ENCODE peak calls at places on chromosomes 6 and 20, in seven cellular contexts. V is aorta; Y is IMR-90; D is right cardiac atrium; K is CD8-positive, alpha-beta T cell; L is MM.1S; O is effector memory CD4-positive, alpha-beta T cell. H is an unnamed sample. For H3K9me3, the result is how much of the 10 kb centered on the place peaks cover.

GRCh38 chr6:145093226-145093625 is 642.1 kb downstream of the EPM2A start:
- DNase-seq in V (no peak), D (no peak), Y (no peak), L (no peak), O (no peak), K (no peak), H (no peak)

GRCh38 chr6:154590770-154591169 is 80.3 kb upstream of the CNKSR3 start:
- DNase-seq in L (no peak), D (no peak), K (no peak), Y (no peak), O (no peak), V (no peak), H (no peak)

GRCh38 chr6:10555625-10556309 is 34.6 kb downstream of the GCNT2 start:
- DNase-seq in O (no peak), K (no peak), D (peak), Y (peak), L (no peak), V (peak), H (no peak)

GRCh38 chr6:138833819-138834539 is 38.1 kb downstream of the ECT2L start:
- DNase-seq in D (peak), O (no peak), V (no peak), L (no peak), Y (no peak), K (no peak), H (no peak)

GRCh38 chr6:52009736-52010135 is 77.7 kb downstream of the PKHD1 start:
- DNase-seq in Y (no peak), K (no peak), V (no peak), D (no peak), O (no peak), L (no peak), H (no peak)

GRCh38 chr6:160457843-160458242 is 109.7 kb downstream of the SLC22A3 start:
- DNase-seq in V (no peak), K (no peak), L (no peak), O (no peak), D (no peak), Y (no peak), H (no peak)

GRCh38 chr6:140931581-140931980 is 1201.1 kb upstream of the GJE1 start:
- DNase-seq in O (no peak), D (no peak), Y (no peak), L (no peak), K (no peak), V (no peak), H (no peak)

GRCh38 chr6:55469829-55470438 is 109.1 kb downstream of the HMGCLL1 start:
- DNase-seq in Y (no peak), O (no peak), D (no peak), L (peak), V (no peak), K (no peak), H (no peak)

GRCh38 chr6:29028821-29029220 is 16.2 kb downstream of the OR2W1 start:
- DNase-seq in D (no peak), V (no peak), Y (no peak), K (no peak), O (no peak), L (no peak), H (no peak)

GRCh38 chr6:29021434-29021833 is 16.3 kb upstream of the ZNF311 start:
- DNase-seq in K (no peak), O (no peak), L (no peak), V (no peak), D (no peak), Y (no peak), H (no peak)

GRCh38 chr6:29025927-29026585 is 18.9 kb downstream of the OR2W1 start:
- DNase-seq in O (no peak), K (no peak), Y (no peak), L (no peak), V (no peak), D (no peak), H (no peak)
- H3K9me3 ChIP-seq in O (under half), K (under half), Y (under half), L (under half), V (under half), D (under half), H (under half)

GRCh38 chr6:27188885-27189418 is 58.5 kb upstream of the PRSS16 start:
- DNase-seq in O (peak), Y (peak), L (peak), K (peak), D (peak), V (no peak), H (peak)

GRCh38 chr6:27178860-27179259 is 68.6 kb upstream of the PRSS16 start:
- DNase-seq in L (no peak), Y (no peak), K (no peak), V (no peak), D (no peak), O (no peak), H (no peak)

GRCh38 chr6:27188206-27188884 is 59.2 kb upstream of the PRSS16 start:
- DNase-seq in K (peak), D (peak), V (peak), O (no peak), L (peak), Y (peak), H (no peak)

GRCh38 chr6:27178001-27178730 is 69.3 kb upstream of the PRSS16 start:
- DNase-seq in O (peak), Y (peak), K (no peak), D (peak), L (peak), V (no peak), H (peak)

DNA sequence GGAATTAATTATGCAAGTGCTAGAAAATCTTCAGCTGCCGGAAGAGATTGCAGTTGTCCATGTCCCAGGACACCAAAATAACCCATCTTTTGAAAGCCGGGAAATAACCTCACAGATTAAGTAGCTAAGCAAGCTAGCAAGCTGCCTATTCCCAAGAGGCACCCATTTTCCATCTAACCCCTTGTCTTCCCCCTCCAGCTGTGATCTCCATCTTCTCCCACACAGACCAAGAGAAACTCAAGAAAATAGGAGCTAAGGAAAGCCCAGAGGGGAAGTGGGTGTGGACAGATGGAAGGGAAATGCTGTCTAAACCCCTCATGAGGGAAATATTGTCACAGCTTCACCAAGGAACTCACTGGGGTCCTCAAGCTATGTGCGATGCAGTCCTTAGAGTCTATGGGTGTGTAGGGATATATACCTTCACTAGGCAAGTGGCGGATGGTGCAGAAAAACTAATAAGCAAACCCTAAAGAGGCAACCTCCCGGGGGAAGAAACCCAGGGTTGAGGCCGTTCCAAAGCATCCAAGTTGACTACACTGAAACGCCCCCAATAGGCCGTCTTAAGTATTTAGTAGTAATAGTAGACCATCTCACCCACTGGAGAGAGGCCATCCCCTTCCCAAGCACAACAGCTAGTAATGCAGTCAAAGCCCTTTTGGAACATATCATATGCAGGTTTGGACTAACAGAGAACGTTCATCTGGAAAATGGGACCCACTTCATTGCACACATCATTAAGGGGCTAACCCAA is 64.2 kb upstream of the PRSS16 start:
- DNase-seq in K (no peak), O (no peak), V (no peak), Y (no peak), D (no peak), L (no peak), H (no peak)
- H3K9me3 ChIP-seq in K (under half), O (under half), V (under half), Y (under half), D (under half), L (under half), H (under half)

GRCh38 chr20:25848222-25848621 is 151.6 kb upstream of the ZNF337 start:
- DNase-seq in K (no peak), Y (no peak), D (peak), O (no peak), V (peak), L (no peak), H (no peak)
- H3K9me3 ChIP-seq in K (under half), Y (under half), D (under half), O (under half), V (under half), L (under half), H (under half)

DNA sequence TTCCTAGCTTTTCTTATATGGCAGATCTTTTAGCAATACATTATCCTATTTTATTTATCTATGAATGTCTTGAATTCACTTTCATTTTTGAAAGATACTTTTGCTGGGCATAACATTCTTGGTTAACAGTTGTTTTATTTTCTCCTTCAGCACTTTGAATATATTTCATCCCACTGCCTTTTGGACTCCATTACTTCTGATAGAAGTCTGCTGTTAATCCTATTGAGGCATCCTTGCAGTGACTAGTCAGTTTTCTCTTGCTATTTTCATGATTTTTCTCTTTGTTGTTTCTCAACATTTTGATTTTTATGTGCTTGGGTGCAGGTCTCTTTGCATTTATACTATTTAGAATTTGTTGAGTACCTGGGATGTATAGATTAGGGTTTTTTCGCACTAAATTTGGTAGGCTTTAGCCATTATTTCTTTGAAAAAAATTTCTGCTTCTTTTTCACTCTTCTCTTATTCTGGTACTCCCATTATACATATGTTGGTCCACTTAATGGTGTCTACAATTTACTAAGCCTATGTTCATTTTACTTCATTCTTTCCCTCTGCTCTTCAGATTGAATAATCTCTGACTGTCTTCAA is 53.2 kb downstream of the PHACTR3 start:
- DNase-seq in L (no peak), O (no peak), K (no peak), Y (no peak), V (no peak), D (no peak), H (no peak)
- H3K9me3 ChIP-seq in L (under half), O (under half), K (under half), Y (under half), V (under half), D (under half), H (under half)

GRCh38 chr20:49288784-49289696 is 11.2 kb upstream of the ZNFX1 start:
- DNase-seq in L (no peak), D (no peak), Y (no peak), V (no peak), K (no peak), O (no peak), H (no peak)

GRCh38 chr20:49288250-49288751 is 10.4 kb upstream of the ZNFX1 start:
- DNase-seq in O (no peak), D (no peak), Y (no peak), V (no peak), K (no peak), L (no peak), H (no peak)

GRCh38 chr20:49286689-49287551 is 9.1 kb upstream of the ZNFX1 start:
- DNase-seq in V (no peak), O (no peak), Y (peak), D (no peak), K (no peak), L (no peak), H (no peak)

GRCh38 chr20:49285813-49286494 is 8.1 kb upstream of the ZNFX1 start:
- DNase-seq in V (no peak), O (no peak), D (no peak), K (no peak), L (no peak), Y (no peak), H (no peak)

DNA sequence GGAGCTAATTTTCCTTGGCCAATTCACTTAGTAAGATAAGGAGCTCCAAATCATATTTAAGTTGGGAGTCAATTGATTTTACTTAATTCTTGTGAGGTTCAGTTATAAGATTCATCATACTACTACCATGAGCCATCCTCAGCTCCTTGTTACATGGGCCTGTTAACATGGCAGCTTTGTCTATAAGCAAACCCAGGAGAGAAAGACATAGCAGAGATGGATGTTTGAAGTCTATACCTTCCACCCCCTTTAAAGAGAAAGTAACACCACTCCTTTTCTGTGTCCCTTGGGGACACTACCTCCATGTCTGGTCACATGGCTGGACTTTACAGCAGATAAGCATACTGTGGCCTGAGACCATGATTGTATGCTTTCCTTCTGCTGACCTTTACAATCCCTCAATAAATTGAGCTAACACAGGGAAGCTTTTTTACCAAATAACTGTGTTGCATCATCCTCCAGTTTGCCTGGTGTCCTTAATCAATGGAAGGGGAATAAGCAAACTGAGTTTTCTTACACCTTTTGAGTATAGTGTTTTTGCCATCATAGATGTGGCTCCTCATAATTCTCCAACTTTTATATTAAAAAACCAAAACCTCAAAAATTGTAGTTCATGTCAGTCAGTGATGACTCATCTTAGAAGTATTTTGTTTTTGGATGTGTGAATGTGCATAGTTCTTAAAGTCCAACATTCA is 9.8 kb upstream of the ZNFX1 start:
- DNase-seq in Y (peak), V (no peak), K (no peak), L (no peak), D (no peak), O (no peak), H (no peak)
- H3K9me3 ChIP-seq in Y (under half), V (under half), K (under half), L (under half), D (under half), O (under half), H (half or more)

DNA sequence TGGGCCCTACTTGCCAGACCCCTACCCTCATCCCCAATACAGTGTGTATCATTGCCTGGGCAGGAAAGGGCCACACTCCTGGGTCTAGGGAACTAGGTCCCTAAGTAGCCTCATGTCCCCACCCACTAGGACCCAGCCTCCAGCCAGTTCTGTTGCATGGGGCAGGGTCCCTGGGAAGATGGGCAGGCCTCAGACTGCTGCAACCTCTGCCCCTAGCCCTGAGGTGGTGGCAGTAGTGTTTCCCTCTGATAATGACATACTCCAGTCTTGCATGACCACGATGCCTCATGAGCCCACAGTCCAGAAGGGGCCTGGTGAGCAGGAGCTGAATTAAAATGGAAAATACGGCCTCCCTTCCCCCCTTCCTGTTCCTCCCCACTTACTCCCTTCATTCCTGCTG is 35.9 kb upstream of the SCRT2 start:
- DNase-seq in Y (no peak), L (no peak), O (no peak), D (no peak), V (peak), K (no peak), H (no peak)
- H3K9me3 ChIP-seq in Y (under half), L (under half), O (under half), D (under half), V (under half), K (under half), H (under half)

DNA sequence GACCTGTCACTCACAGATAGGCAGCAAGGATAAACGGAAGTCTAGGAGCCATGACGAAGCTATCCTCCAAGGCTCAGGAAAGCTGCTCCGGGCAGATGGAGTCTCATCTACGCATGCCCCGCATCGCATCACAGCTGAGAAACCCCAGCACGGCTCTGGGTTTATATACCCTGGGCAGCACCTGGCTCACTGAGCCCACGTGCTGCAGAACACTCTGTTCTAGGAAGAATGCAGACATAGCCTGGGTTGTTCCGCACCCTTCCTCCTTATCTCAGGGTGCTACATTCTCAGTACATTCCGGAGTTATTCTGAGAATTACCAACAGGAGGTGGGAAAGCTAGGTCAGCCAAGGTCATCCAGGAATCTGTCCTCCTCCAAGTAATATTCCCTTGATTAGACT is 260.4 kb downstream of the CBLN4 start:
- DNase-seq in L (no peak), Y (no peak), D (no peak), O (no peak), V (no peak), K (no peak), H (no peak)
- H3K9me3 ChIP-seq in L (under half), Y (under half), D (under half), O (under half), V (under half), K (under half), H (under half)

DNA sequence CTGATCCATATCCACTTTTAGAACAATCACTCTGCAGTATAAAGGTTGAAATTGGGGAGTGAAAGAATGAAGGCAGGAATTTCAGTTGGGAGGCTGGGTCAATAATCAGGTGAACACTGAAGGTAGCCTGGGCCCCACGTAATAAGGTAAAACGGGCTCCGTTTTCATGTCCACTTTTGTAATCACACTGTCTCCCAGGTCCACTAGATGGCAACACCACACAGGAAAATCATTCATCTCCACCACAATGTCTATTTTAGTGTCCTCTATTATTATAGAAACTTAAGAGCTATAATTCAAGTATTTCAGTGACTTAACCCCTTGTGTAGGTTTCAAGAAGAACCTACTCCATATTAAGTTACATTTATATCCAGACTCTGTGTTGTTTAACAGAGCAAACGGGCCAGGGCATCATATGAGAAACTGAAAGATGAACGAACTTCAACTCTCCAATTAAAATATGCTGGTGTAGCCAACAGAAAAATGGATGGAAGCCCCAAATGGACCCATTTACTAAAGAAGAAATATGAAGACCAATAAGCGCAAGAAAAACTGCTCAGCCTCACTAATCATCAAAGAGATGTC is 45.9 kb upstream of the MC3R start:
- DNase-seq in O (no peak), Y (no peak), V (no peak), L (peak), D (no peak), K (no peak), H (no peak)
- H3K9me3 ChIP-seq in O (under half), Y (under half), V (under half), L (under half), D (under half), K (under half), H (under half)

DNA sequence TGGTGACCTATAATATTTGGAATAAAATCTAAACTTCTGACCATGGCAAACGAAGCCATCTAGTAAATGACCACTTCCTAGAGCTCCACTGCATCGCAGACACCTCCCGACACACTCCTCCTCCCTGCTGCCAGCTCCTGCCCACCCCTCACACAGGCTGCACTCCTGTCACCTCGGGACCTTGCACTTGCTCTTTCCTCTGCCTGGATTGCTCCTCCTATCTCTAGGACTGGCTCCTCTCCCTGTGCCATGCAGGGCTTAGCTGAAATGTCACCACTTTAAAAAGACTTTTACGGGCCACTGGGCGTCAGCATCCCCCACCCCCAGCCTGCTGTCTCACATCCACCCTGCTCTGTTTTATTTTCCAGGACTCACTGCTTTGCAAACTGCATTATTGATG is 87.6 kb upstream of the MC3R start:
- DNase-seq in D (no peak), Y (no peak), O (no peak), K (no peak), L (no peak), V (no peak), H (no peak)
- H3K9me3 ChIP-seq in D (under half), Y (under half), O (under half), K (under half), L (under half), V (under half), H (under half)

H was measured in T-helper 17 cell.